ENCODE peak calls at places on chromosomes 2 and 18, in four cellular contexts. P is stromal cell of bone marrow, R is RWPE1, W is endothelial cell. T is an unnamed sample.

GRCh38 chr2:25335971-25336370 is 5.8 kb downstream of the DNMT3A start:
- DNase-seq in W (no peak), R (no peak), P (no peak), T (no peak)

GRCh38 chr2:29578084-29578598 is 343.2 kb downstream of the ALK start:
- DNase-seq in W (no peak), P (no peak), R (no peak), T (no peak)

GRCh38 chr2:12404497-12404896 is 312.2 kb upstream of the TRIB2 start:
- DNase-seq in P (no peak), W (no peak), R (no peak), T (no peak)

GRCh38 chr18:48475635-48476549 is 62.9 kb upstream of the CTIF start:
- DNase-seq in R (peak), W (peak), P (peak), T (peak)

GRCh38 chr18:70276416-70277145 is 12.3 kb upstream of the SOCS6 start:
- DNase-seq in R (no peak), W (no peak), P (no peak), T (no peak)

GRCh38 chr2:37570773-37571570 is 100.5 kb downstream of the CDC42EP3 start:
- DNase-seq in W (no peak), R (no peak), P (peak), T (no peak)

GRCh38 chr2:120538691-120539420 is 192.9 kb downstream of the INHBB start:
- DNase-seq in R (no peak), P (no peak), W (no peak), T (no peak)

GRCh38 chr2:174482854-174483253 is 4.0 kb downstream of the GPR155 start:
- DNase-seq in R (no peak), W (no peak), P (no peak), T (no peak)

GRCh38 chr2:16016282-16016681 is 75.9 kb downstream of the MYCN start:
- DNase-seq in W (no peak), P (no peak), R (no peak), T (no peak)

GRCh38 chr18:48800479-48800876 is 150.3 kb downstream of the SMAD7 start:
- DNase-seq in W (no peak), P (no peak), R (no peak), T (no peak)

GRCh38 chr18:36692909-36693308 is 135.9 kb downstream of the TPGS2 start:
- DNase-seq in P (no peak), R (no peak), W (no peak), T (no peak)

GRCh38 chr2:218708086-218708485 is 2.5 kb upstream of the TTLL4 start:
- DNase-seq in R (no peak), P (no peak), W (no peak), T (no peak)